ENCODE peak calls at places on chromosomes 4 and X, in seven cellular contexts. W is islet precursor cell; C is fibroblast of gingiva; U is stimulated activated naive CD8-positive, alpha-beta T cell treated with anti-CD3 and anti-CD28 coated beads, Interleukin-15, Interleukin-2, amounts not matched to agents 100 U/mL and 50 U/mL, for 24 hours; N is naive B cell; J is HCT116; Z is EH. L is an unnamed sample.

GRCh38 chr4:70930530-70931256 is 28.5 kb downstream of the MOB1B start:
- DNase-seq in W (no peak), N (peak), Z (no peak), J (no peak), C (no peak), U (no peak), L (no peak)

GRCh38 chr4:154781983-154782293 is 866 bp downstream of the RBM46 start:
- DNase-seq in J (no peak), W (no peak), U (no peak), Z (no peak), N (no peak), C (no peak), L (no peak)

GRCh38 chrX:115525486-115525885 is 35.5 kb upstream of the PLS3 start:
- DNase-seq in C (no peak), N (no peak), J (no peak), W (no peak), Z (no peak), U (no peak), L (no peak)

GRCh38 chrX:152989292-152989658 is 4.6 kb downstream of the PNMA5 start:
- DNase-seq in W (no peak), J (no peak), C (peak), U (no peak), N (no peak), Z (peak), L (no peak)

GRCh38 chrX:82961129-82961528 is 547.0 kb upstream of the POU3F4 start:
- DNase-seq in J (peak), W (no peak), Z (no peak), C (no peak), U (no peak), N (no peak), L (no peak)

GRCh38 chr4:156173937-156174336 is 220.3 kb upstream of the CTSO start:
- DNase-seq in J (no peak), U (no peak), Z (no peak), C (no peak), N (no peak), W (no peak), L (no peak)

GRCh38 chr4:76752911-76753494 is 144.9 kb downstream of the SOWAHB start:
- DNase-seq in C (peak), Z (peak), J (peak), N (no peak), W (peak), U (no peak), L (peak)

GRCh38 chr4:88147799-88148217 is 10.6 kb downstream of the ABCG2 start:
- DNase-seq in C (no peak), Z (no peak), W (peak), N (no peak), J (no peak), U (no peak), L (no peak)

GRCh38 chr4:10384974-10385373 is 72.3 kb downstream of the ZNF518B start:
- DNase-seq in U (no peak), J (no peak), C (no peak), N (no peak), W (no peak), Z (no peak), L (no peak)

GRCh38 chr4:54229631-54230478 is 762 bp downstream of the PDGFRA start:
- DNase-seq in J (no peak), C (peak), Z (peak), N (no peak), U (peak), W (peak), L (no peak)

GRCh38 chr4:17111959-17112659 is 213.7 kb upstream of the LDB2 start:
- DNase-seq in W (no peak), J (no peak), N (no peak), C (no peak), U (peak), Z (no peak), L (peak)

GRCh38 chrX:97685753-97686152 is 802.0 kb downstream of the RPA4 start:
- DNase-seq in N (no peak), Z (peak), W (no peak), J (peak), C (peak), U (no peak), L (peak)

GRCh38 chrX:135625995-135626394 is 87.4 kb upstream of the CT45A1 start:
- DNase-seq in N (no peak), J (peak), C (no peak), Z (peak), W (no peak), U (no peak), L (no peak)

GRCh38 chr4:123046096-123046495 is 123.7 kb upstream of the NUDT6 start:
- DNase-seq in Z (peak), J (no peak), W (no peak), U (no peak), N (no peak), C (peak), L (no peak)

GRCh38 chr4:81335221-81335912 is 120.3 kb upstream of the PRKG2 start:
- DNase-seq in C (peak), U (no peak), J (no peak), N (no peak), W (no peak), Z (peak), L (no peak)

GRCh38 chr4:77193511-77194236 is 36.7 kb downstream of the CCNG2 start:
- DNase-seq in U (peak), W (peak), C (no peak), Z (no peak), N (peak), J (no peak), L (peak)

L was measured in adrenal gland.